ENCODE peak calls at places on chromosome 5, in ten cellular contexts. W, B, J, O, I, S, E, A, Z and H are unnamed samples.

GRCh38 chr5:111863801-111864200 is 106.8 kb upstream of the NREP start:
- DNase-seq in Z (peak; percentile 43), B (peak; percentile 49), S (no peak), J (no peak), O (no peak), W (no peak), I (no peak), E (no peak), A (no peak), H (no peak)

GRCh38 chr5:112983307-112983811 is 6.8 kb downstream of the DCP2 start:
- DNase-seq in W (no peak), J (no peak), O (peak; percentile 49), A (no peak), B (no peak), S (no peak), E (no peak), Z (peak; percentile 15), I (no peak), H (no peak)

GRCh38 chr5:133690746-133691145 is 78.4 kb upstream of the FSTL4 start:
- DNase-seq in Z (no peak), W (no peak), A (no peak), I (no peak), J (no peak), S (no peak), B (no peak), E (no peak), O (no peak), H (no peak)

GRCh38 chr5:136039202-136039601 is 10.4 kb downstream of the TGFBI start:
- DNase-seq in B (no peak), E (no peak), S (no peak), Z (no peak), J (no peak), I (no peak), W (no peak), O (no peak), A (no peak), H (no peak)

GRCh38 chr5:26321278-26321677 is 717.1 kb downstream of the CDH9 start:
- DNase-seq in Z (no peak), B (no peak), O (no peak), A (no peak), I (no peak), J (no peak), E (no peak), S (no peak), W (no peak), H (no peak)

GRCh38 chr5:114658179-114658578 is 296.3 kb downstream of the KCNN2 start:
- DNase-seq in A (no peak), I (no peak), J (peak; percentile 62), E (no peak), S (no peak), B (peak; percentile 55), W (no peak), O (no peak), Z (no peak), H (no peak)

GRCh38 chr5:17996002-17996401 is 361.7 kb downstream of the TAF11L14 start:
- DNase-seq in S (no peak), J (no peak), O (no peak), W (no peak), B (no peak), A (no peak), E (no peak), Z (no peak), I (no peak), H (no peak)

GRCh38 chr5:9765421-9765820 is 135.3 kb upstream of the TAS2R1 start:
- DNase-seq in Z (peak; percentile 95), W (no peak), B (peak; percentile 18), O (no peak), E (no peak), S (no peak), J (no peak), I (no peak), A (no peak), H (no peak)

GRCh38 chr5:176541338-176542134 is 4.3 kb upstream of the RNF44 start:
- DNase-seq in E (peak; percentile 39), O (peak; percentile 89), S (no peak), Z (peak; percentile 57), I (peak; percentile 62), A (peak; percentile 78), J (peak; percentile 85), W (peak; percentile 75), B (no peak), H (peak; percentile 60)

GRCh38 chr5:21173526-21173925 is 1185.5 kb upstream of the CDH18 start:
- DNase-seq in J (no peak), Z (no peak), S (no peak), I (no peak), A (no peak), O (no peak), E (no peak), B (no peak), W (no peak), H (no peak)

GRCh38 chr5:35067985-35068384 is 20.2 kb upstream of the AGXT2 start:
- DNase-seq in E (no peak), J (no peak), W (no peak), A (no peak), S (no peak), Z (no peak), B (peak; percentile 56), I (no peak), O (no peak), H (no peak)

GRCh38 chr5:16888694-16889124 is 47.4 kb downstream of the MYO10 start:
- DNase-seq in S (no peak), J (no peak), A (no peak), W (no peak), B (peak; percentile 71), E (no peak), Z (peak; percentile 62), O (no peak), I (no peak), H (no peak)

GRCh38 chr5:150058480-150059126 is 27.8 kb downstream of the CSF1R start:
- DNase-seq in A (no peak), W (no peak), S (no peak), J (no peak), O (no peak), I (no peak), B (peak; percentile 94), Z (peak; percentile 92), E (no peak), H (no peak)

GRCh38 chr5:92177926-92178487 is 794.9 kb upstream of the ARRDC3 start:
- DNase-seq in Z (peak; percentile 6), A (no peak), I (no peak), O (no peak), S (no peak), W (no peak), B (peak; percentile 21), E (no peak), J (no peak), H (no peak)

GRCh38 chr5:139014726-139015125 is 139.6 kb upstream of the LRRTM2 start:
- DNase-seq in Z (peak; percentile 81), E (no peak), J (no peak), I (no peak), S (peak; percentile 68), W (no peak), O (no peak), A (no peak), B (peak; percentile 93), H (no peak)

DNA sequence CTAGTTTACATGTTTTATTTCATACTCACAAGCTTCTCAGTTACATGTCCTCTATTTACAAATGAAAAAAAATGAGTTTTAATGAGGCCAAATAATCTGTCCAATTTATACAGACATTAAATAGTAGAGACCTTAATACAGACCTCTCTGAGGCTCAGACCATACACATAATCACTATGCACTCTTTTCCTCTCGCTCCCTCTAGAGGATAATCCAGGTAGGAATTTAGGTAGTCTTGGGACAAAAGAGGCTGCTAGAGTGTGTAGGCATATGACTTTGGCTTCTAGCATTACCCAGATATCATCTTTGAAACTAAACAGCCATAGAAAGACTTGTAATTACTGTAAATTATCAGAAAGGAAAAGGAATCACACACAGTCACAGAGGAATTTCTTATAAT is 444.7 kb downstream of the HINT1 start:
- DNase-seq in A (no peak), I (peak; percentile 71), B (peak; percentile 64), J (peak; percentile 69), S (no peak), Z (peak; percentile 7), W (no peak), E (no peak), O (peak; percentile 81), H (peak; percentile 3)
- TF ChIP-seq CTCF in A (no peak), I (peak; percentile 72), B (peak; percentile 82), J (peak; percentile 65), S (peak; percentile 57), Z (peak; percentile 40), W (no peak), E (no peak), O (peak; percentile 71), H (peak; percentile 60)

GRCh38 chr5:172659909-172660628 is 19.0 kb downstream of the NEURL1B start:
- DNase-seq in S (no peak), O (peak; percentile 53), I (peak; percentile 78), Z (peak; percentile 92), W (peak; percentile 76), E (peak; percentile 85), J (peak; percentile 92), B (peak; percentile 65), A (no peak), H (peak; percentile 63)
- TF ChIP-seq CTCF in S (no peak), O (no peak), I (peak; percentile 15), Z (no peak), W (no peak), E (no peak), J (no peak), B (no peak), A (no peak), H (no peak)

GRCh38 chr5:74636149-74636548 is 4.4 kb downstream of the ENC1 start:
- DNase-seq in E (no peak), S (no peak), B (no peak), Z (no peak), I (no peak), J (no peak), W (no peak), O (no peak), A (no peak), H (no peak)
- TF ChIP-seq CTCF in E (no peak), S (no peak), B (no peak), Z (no peak), I (no peak), J (no peak), W (no peak), O (no peak), A (no peak), H (no peak)

GRCh38 chr5:72651779-72652178 is 144.6 kb upstream of the ZNF366 start:
- DNase-seq in Z (peak; percentile 35), O (no peak), J (no peak), S (no peak), E (no peak), W (no peak), I (no peak), B (peak; percentile 11), A (no peak), H (no peak)

GRCh38 chr5:72656331-72656730 is 149.1 kb upstream of the ZNF366 start:
- DNase-seq in E (no peak), O (no peak), B (no peak), J (no peak), I (no peak), A (no peak), W (no peak), S (no peak), Z (no peak), H (no peak)

GRCh38 chr5:72653586-72653985 is 146.4 kb upstream of the ZNF366 start:
- DNase-seq in W (no peak), A (no peak), J (no peak), B (no peak), S (no peak), E (no peak), Z (peak; percentile 47), I (peak; percentile 23), O (no peak), H (no peak)

GRCh38 chr5:72656756-72657513 is 149.7 kb upstream of the ZNF366 start:
- DNase-seq in Z (no peak), J (no peak), B (no peak), E (no peak), S (no peak), I (no peak), O (no peak), A (no peak), W (no peak), H (no peak)

GRCh38 chr5:72654231-72654630 is 147.0 kb upstream of the ZNF366 start:
- DNase-seq in Z (no peak), W (no peak), E (no peak), J (no peak), B (no peak), I (no peak), O (no peak), A (no peak), S (no peak), H (no peak)
- TF ChIP-seq CTCF in Z (no peak), W (no peak), E (no peak), J (no peak), B (no peak), I (no peak), O (no peak), A (no peak), S (no peak), H (no peak)